ENCODE peak calls at places on chromosome 15, in six cellular contexts. One of them, this sample, is unnamed.

GRCh38 chr15:41105348-41106334 is 10.4 kb downstream of the INO80 start:
- DNase-seq in breast epithelium: no peak
- DNase-seq in uterus: no peak
- DNase-seq in spleen: no peak
- DNase-seq in K562: no peak
- DNase-seq in heart left ventricle: no peak
- DNase-seq in this sample: no peak

GRCh38 chr15:67911727-67912126 is 71.9 kb upstream of the RNU6-1 start:
- DNase-seq in breast epithelium: no peak
- DNase-seq in uterus: no peak
- DNase-seq in spleen: no peak
- DNase-seq in K562: no peak
- DNase-seq in heart left ventricle: no peak
- DNase-seq in this sample: no peak

GRCh38 chr15:58793862-58794261 is 22.8 kb downstream of the MINDY2 start:
- DNase-seq in breast epithelium: peak; percentile 80
- DNase-seq in uterus: no peak
- DNase-seq in spleen: no peak
- DNase-seq in K562: no peak
- DNase-seq in heart left ventricle: no peak
- DNase-seq in this sample: no peak

GRCh38 chr15:25055356-25056068 is 100.7 kb downstream of the SNRPN start:
- DNase-seq in breast epithelium: no peak
- DNase-seq in uterus: no peak
- DNase-seq in spleen: peak; percentile 29
- DNase-seq in K562: no peak
- DNase-seq in heart left ventricle: no peak
- DNase-seq in this sample: no peak

GRCh38 chr15:71015342-71015741 is 99.9 kb upstream of the THSD4 start:
- DNase-seq in breast epithelium: no peak
- DNase-seq in uterus: no peak
- DNase-seq in spleen: no peak
- DNase-seq in K562: no peak
- DNase-seq in heart left ventricle: peak; percentile 51
- DNase-seq in this sample: no peak

GRCh38 chr15:35507932-35508638 is 37.9 kb downstream of the DPH6 start:
- DNase-seq in breast epithelium: no peak
- DNase-seq in uterus: no peak
- DNase-seq in spleen: no peak
- DNase-seq in K562: no peak
- DNase-seq in heart left ventricle: no peak
- DNase-seq in this sample: no peak

GRCh38 chr15:38695249-38696119 is 130.9 kb upstream of the RASGRP1 start:
- DNase-seq in breast epithelium: no peak
- DNase-seq in uterus: no peak
- DNase-seq in spleen: no peak
- DNase-seq in K562: no peak
- DNase-seq in heart left ventricle: no peak
- DNase-seq in this sample: no peak

GRCh38 chr15:40412095-40412759 is 6.6 kb downstream of the IVD start:
- DNase-seq in breast epithelium: no peak
- DNase-seq in uterus: no peak
- DNase-seq in spleen: peak; percentile 36
- DNase-seq in K562: no peak
- DNase-seq in heart left ventricle: no peak
- DNase-seq in this sample: peak; percentile 83

GRCh38 chr15:40471778-40472130 is 970 bp downstream of the CHST14 start:
- DNase-seq in breast epithelium: peak; percentile 41
- DNase-seq in uterus: no peak
- DNase-seq in spleen: peak; percentile 78
- DNase-seq in K562: no peak
- DNase-seq in heart left ventricle: no peak
- DNase-seq in this sample: peak; percentile 23

GRCh38 chr15:31461375-31461774 is 134.7 kb downstream of the KLF13 start:
- DNase-seq in breast epithelium: no peak
- DNase-seq in uterus: peak; percentile 11
- DNase-seq in spleen: peak; percentile 45
- DNase-seq in K562: no peak
- DNase-seq in heart left ventricle: no peak
- DNase-seq in this sample: no peak

GRCh38 chr15:65901836-65902235 is 32.5 kb downstream of the RAB11A start:
- DNase-seq in breast epithelium: no peak
- DNase-seq in uterus: no peak
- DNase-seq in spleen: no peak
- DNase-seq in K562: no peak
- DNase-seq in heart left ventricle: no peak
- DNase-seq in this sample: no peak

GRCh38 chr15:66476535-66476934 is 21.0 kb downstream of the SNAPC5 start:
- DNase-seq in breast epithelium: no peak
- DNase-seq in uterus: no peak
- DNase-seq in spleen: no peak
- DNase-seq in K562: no peak
- DNase-seq in heart left ventricle: no peak
- DNase-seq in this sample: no peak

DNA sequence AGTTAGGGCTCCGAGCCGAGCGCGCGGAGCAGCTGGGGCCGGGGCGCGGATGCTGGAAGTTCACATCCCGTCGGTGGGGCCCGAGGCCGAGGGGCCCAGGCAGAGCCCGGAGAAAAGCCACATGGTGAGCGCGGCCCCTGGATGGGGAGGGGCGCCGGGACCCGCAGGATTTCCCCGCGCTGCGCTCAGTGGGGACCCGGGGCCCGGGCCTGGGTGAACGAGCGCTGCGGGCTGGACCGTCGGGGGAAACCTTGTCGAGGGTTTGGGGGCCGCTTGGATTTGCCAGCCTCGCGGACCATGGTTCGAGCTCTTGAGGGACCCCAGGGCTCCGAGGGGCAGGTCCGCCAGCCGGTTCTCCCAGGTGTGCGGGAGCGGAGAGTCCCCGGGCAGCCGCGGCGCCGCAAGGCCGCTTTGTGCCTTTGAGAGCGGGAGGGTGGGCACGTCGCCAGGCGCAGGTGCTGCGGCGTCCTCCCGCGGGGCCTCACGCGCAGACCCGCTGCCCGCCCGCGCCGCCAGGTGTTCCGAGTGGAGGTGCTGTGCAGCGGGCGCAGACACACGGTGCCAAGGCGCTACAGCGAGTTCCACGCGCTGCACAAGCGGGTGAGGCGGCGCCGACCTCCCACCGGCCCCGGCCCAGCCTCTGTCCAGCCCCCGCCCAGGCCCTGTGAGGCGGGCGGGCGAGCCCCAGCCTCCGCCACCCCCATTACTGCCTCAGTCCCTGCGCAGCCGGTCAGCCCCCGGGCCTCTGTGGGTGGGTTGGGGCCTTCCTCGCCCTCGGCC is at the start of gene SNX22:
- DNase-seq in breast epithelium: no peak
- DNase-seq in uterus: no peak
- DNase-seq in spleen: peak; percentile 86
- DNase-seq in K562: no peak
- DNase-seq in heart left ventricle: no peak
- DNase-seq in this sample: peak; percentile 33
- TF ChIP-seq POLR2A in breast epithelium: no peak
- TF ChIP-seq POLR2A in uterus: no peak
- TF ChIP-seq POLR2A in spleen: no peak
- TF ChIP-seq POLR2A in K562: peak; percentile 35
- TF ChIP-seq POLR2A in heart left ventricle: no peak
- TF ChIP-seq POLR2A in this sample: no peak

DNA sequence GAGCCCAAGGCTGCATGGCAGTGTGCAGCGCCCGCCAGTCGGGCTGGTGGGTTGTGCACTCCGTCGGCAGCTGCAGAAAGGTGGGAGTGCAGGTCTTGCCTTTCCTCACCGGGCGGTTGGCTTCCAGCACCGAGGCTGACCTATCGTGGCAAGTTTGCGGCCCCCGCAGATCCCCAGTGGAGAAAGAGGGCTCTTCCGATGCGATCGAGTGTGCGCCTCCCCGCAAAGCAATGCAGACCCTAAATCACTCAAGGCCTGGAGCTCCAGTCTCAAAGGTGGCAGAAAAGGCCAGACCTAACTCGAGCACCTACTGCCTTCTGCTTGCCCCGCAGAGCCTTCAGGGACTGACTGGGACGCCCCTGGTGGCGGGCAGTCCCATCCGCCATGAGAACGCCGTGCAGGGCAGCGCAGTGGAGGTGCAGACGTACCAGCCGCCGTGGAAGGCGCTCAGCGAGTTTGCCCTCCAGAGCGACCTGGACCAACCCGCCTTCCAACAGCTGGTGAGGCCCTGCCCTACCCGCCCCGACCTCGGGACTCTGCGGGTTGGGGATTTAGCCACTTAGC is 4.3 kb downstream of the ISL2 start:
- DNase-seq in breast epithelium: no peak
- DNase-seq in uterus: no peak
- DNase-seq in spleen: peak; percentile 86
- DNase-seq in K562: no peak
- DNase-seq in heart left ventricle: no peak
- DNase-seq in this sample: peak; percentile 62
- TF ChIP-seq CTCF in breast epithelium: no peak
- TF ChIP-seq CTCF in uterus: no peak
- TF ChIP-seq CTCF in spleen: peak; percentile 35
- TF ChIP-seq CTCF in K562: no peak
- TF ChIP-seq CTCF in heart left ventricle: no peak
- TF ChIP-seq CTCF in this sample: peak; percentile 15

DNA sequence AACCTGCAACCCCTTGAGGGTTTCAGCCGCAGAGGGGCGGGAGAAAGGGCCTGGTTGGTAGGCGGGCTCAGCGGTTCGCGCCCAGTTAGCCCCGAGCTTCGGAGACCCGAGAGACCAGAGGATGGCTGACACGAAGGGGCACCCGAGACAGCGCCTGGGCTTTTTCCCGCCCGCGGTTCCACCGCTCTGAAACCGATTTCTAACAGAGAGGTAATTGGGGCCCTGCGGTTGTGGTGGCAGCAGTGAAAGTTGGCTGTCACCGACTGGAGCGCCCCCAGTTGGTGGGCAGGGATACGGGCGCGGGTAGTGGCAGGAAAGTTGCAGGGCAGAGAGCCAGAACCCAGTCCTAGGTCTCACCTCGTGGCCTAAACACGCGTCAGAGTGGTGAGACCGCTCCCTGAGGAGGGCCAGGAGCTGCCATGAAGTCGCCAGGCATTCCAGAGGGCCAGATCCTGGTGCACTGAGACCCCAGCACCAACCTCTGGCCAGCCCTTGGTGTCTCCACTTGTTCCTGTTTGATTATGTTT is 590 bp upstream of the ELL3 start:
- DNase-seq in breast epithelium: peak; percentile 69
- DNase-seq in uterus: peak; percentile 79
- DNase-seq in spleen: peak; percentile 95
- DNase-seq in K562: peak; percentile 31
- DNase-seq in heart left ventricle: peak; percentile 88
- DNase-seq in this sample: peak; percentile 87
- TF ChIP-seq POLR2A in breast epithelium: no peak
- TF ChIP-seq POLR2A in uterus: peak; percentile 6
- TF ChIP-seq POLR2A in spleen: no peak
- TF ChIP-seq POLR2A in K562: peak; percentile 39
- TF ChIP-seq POLR2A in heart left ventricle: peak; percentile 35
- TF ChIP-seq POLR2A in this sample: no peak

GRCh38 chr15:26477044-26477443 is 295.8 kb downstream of the GABRB3 start:
- DNase-seq in breast epithelium: no peak
- DNase-seq in uterus: no peak
- DNase-seq in spleen: no peak
- DNase-seq in K562: no peak
- DNase-seq in heart left ventricle: no peak
- DNase-seq in this sample: no peak

GRCh38 chr15:26472661-26473060 is 300.2 kb downstream of the GABRB3 start:
- DNase-seq in breast epithelium: no peak
- DNase-seq in uterus: no peak
- DNase-seq in spleen: no peak
- DNase-seq in K562: no peak
- DNase-seq in heart left ventricle: no peak
- DNase-seq in this sample: no peak

DNA sequence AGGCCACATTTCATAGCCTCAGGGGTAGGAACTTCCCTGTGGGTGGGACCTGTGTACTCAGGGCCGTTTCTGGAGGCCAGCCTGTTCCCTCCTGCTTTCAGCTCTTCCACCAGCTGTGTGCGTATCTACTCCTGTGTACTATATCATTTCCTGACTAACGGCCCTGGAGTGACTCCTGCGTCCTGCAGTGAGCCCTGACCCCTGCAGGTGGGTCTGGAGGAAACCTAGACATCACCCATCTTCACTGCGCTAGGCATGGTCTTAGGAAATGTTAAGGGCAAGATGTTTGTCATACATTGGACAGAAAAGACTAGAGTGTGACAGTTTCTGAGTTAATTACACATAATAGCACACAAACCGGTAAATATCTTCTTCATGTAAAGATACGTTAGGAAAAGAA is 297.3 kb downstream of the GABRB3 start:
- DNase-seq in breast epithelium: no peak
- DNase-seq in uterus: no peak
- DNase-seq in spleen: no peak
- DNase-seq in K562: no peak
- DNase-seq in heart left ventricle: no peak
- DNase-seq in this sample: no peak
- TF ChIP-seq CTCF in breast epithelium: no peak
- TF ChIP-seq CTCF in uterus: no peak
- TF ChIP-seq CTCF in spleen: no peak
- TF ChIP-seq CTCF in K562: no peak
- TF ChIP-seq CTCF in heart left ventricle: no peak
- TF ChIP-seq CTCF in this sample: no peak

GRCh38 chr15:81181220-81181619 is 15.5 kb upstream of the IL16 start:
- DNase-seq in breast epithelium: no peak
- DNase-seq in uterus: no peak
- DNase-seq in spleen: no peak
- DNase-seq in K562: no peak
- DNase-seq in heart left ventricle: no peak
- DNase-seq in this sample: no peak
- TF ChIP-seq POLR2A in breast epithelium: no peak
- TF ChIP-seq POLR2A in uterus: no peak
- TF ChIP-seq POLR2A in spleen: no peak
- TF ChIP-seq POLR2A in K562: no peak
- TF ChIP-seq POLR2A in heart left ventricle: no peak
- TF ChIP-seq POLR2A in this sample: no peak

This sample was measured in transverse colon.